ENCODE peak calls at places on chromosomes 6 and 20, in nine cellular contexts. E is colonic mucosa, P is NB4, H is NCI-H2081, N is small intestine, J is stomach, R is Panc1, A is NCI-H1694, M is cardiac septum. F is an unnamed sample.

GRCh38 chr6:7737867-7738266 is 12.0 kb downstream of the BMP6 start:
- DNase-seq in E (no peak), P (no peak), H (no peak), N (no peak), J (no peak), R (no peak), A (no peak), M (no peak), F (no peak)

GRCh38 chr6:38495511-38495910 is 144.2 kb downstream of the BTBD9 start:
- DNase-seq in E (no peak), P (no peak), H (no peak), N (no peak), J (no peak), R (no peak), A (no peak), M (no peak), F (no peak)

GRCh38 chr6:140747114-140747513 is 1372.7 kb upstream of the CITED2 start:
- DNase-seq in E (no peak), P (no peak), H (no peak), N (no peak), J (no peak), R (no peak), A (no peak), M (no peak), F (no peak)

GRCh38 chr20:63314566-63315239 is 21.7 kb downstream of the COL20A1 start:
- DNase-seq in E (no peak), P (no peak), H (no peak), N (no peak), J (no peak), R (no peak), A (no peak), M (peak; percentile 68), F (no peak)

GRCh38 chr6:53723331-53723730 is 57.8 kb upstream of the KLHL31 start:
- DNase-seq in E (no peak), P (no peak), H (no peak), N (no peak), J (no peak), R (no peak), A (no peak), M (no peak), F (no peak)

GRCh38 chr20:32111763-32112162 is 2.2 kb downstream of the TM9SF4 start:
- DNase-seq in E (peak; percentile 20), P (no peak), H (no peak), N (peak; percentile 50), J (no peak), R (no peak), A (no peak), M (no peak), F (no peak)

GRCh38 chr6:1832844-1833787 is 223.4 kb downstream of the FOXC1 start:
- DNase-seq in E (peak; percentile 71), P (no peak), H (peak; percentile 58), N (peak; percentile 61), J (peak; percentile 57), R (no peak), A (no peak), M (no peak), F (no peak)

GRCh38 chr20:33899106-33899505 is 88.0 kb downstream of the CHMP4B start:
- DNase-seq in E (no peak), P (no peak), H (no peak), N (no peak), J (no peak), R (no peak), A (no peak), M (no peak), F (no peak)

GRCh38 chr20:46826343-46826984 is 68.2 kb upstream of the EYA2 start:
- DNase-seq in E (no peak), P (no peak), H (no peak), N (no peak), J (no peak), R (no peak), A (no peak), M (no peak), F (no peak)

GRCh38 chr6:149995235-149995750 is 30.0 kb downstream of the RAET1L start:
- DNase-seq in E (no peak), P (no peak), H (no peak), N (no peak), J (no peak), R (no peak), A (no peak), M (no peak), F (no peak)

GRCh38 chr6:82045965-82046756 is 201.4 kb downstream of the IBTK start:
- DNase-seq in E (no peak), P (no peak), H (no peak), N (no peak), J (no peak), R (no peak), A (no peak), M (no peak), F (no peak)

GRCh38 chr20:34190679-34191090 is 50.5 kb upstream of the ASIP start:
- DNase-seq in E (peak; percentile 49), P (peak; percentile 74), H (peak; percentile 67), N (peak; percentile 73), J (peak; percentile 68), R (peak; percentile 38), A (peak; percentile 55), M (no peak), F (peak; percentile 88)

GRCh38 chr6:17914651-17915050 is 72.8 kb downstream of the KIF13A start:
- DNase-seq in E (no peak), P (no peak), H (no peak), N (no peak), J (no peak), R (no peak), A (no peak), M (no peak), F (no peak)

GRCh38 chr20:3777726-3778629 is 3.3 kb downstream of the SPEF1 start:
- DNase-seq in E (peak; percentile 77), P (no peak), H (no peak), N (peak; percentile 30), J (peak; percentile 62), R (no peak), A (peak; percentile 53), M (peak; percentile 90), F (peak; percentile 69)

GRCh38 chr20:34111057-34111711 is 859 bp downstream of the EIF2S2 start:
- DNase-seq in E (peak; percentile 31), P (peak; percentile 74), H (no peak), N (peak; percentile 48), J (no peak), R (no peak), A (no peak), M (no peak), F (peak; percentile 40)

GRCh38 chr6:121780325-121781313 is 345.2 kb downstream of the GJA1 start:
- DNase-seq in E (peak; percentile 22), P (peak; percentile 47), H (no peak), N (no peak), J (no peak), R (no peak), A (no peak), M (peak; percentile 81), F (peak; percentile 12)

GRCh38 chr20:31537859-31538245 is 23.6 kb downstream of the HM13 start:
- DNase-seq in E (no peak), P (no peak), H (no peak), N (no peak), J (no peak), R (no peak), A (no peak), M (no peak), F (no peak)

GRCh38 chr6:105779113-105779512 is 307.0 kb upstream of the PRDM1 start:
- DNase-seq in E (no peak), P (no peak), H (no peak), N (no peak), J (no peak), R (no peak), A (no peak), M (no peak), F (no peak)

GRCh38 chr6:159065091-159065490 is 20.3 kb upstream of the TAGAP start:
- DNase-seq in E (no peak), P (no peak), H (no peak), N (no peak), J (no peak), R (no peak), A (no peak), M (no peak), F (no peak)

GRCh38 chr6:43951063-43951755 is 176.0 kb downstream of the MRPL14 start:
- DNase-seq in E (peak; percentile 75), P (peak; percentile 92), H (no peak), N (peak; percentile 74), J (peak; percentile 87), R (no peak), A (no peak), M (peak; percentile 79), F (peak; percentile 85)

GRCh38 chr6:21914121-21914973 is 320.8 kb downstream of the SOX4 start:
- DNase-seq in E (peak; percentile 57), P (no peak), H (no peak), N (peak; percentile 65), J (peak; percentile 91), R (no peak), A (no peak), M (no peak), F (peak; percentile 51)

GRCh38 chr6:63634630-63635029 is 972 bp upstream of the PHF3 start:
- DNase-seq in E (no peak), P (no peak), H (no peak), N (no peak), J (no peak), R (no peak), A (no peak), M (no peak), F (peak; percentile 12)

GRCh38 chr6:42142118-42142835 is at the start of gene C6orf132:
- DNase-seq in E (peak; percentile 86), P (no peak), H (peak; percentile 2), N (peak; percentile 86), J (peak; percentile 91), R (no peak), A (no peak), M (no peak), F (peak; percentile 86)

GRCh38 chr6:45692021-45692420 is 314.3 kb upstream of the SUPT3H start:
- DNase-seq in E (no peak), P (no peak), H (no peak), N (no peak), J (no peak), R (no peak), A (no peak), M (no peak), F (no peak)

GRCh38 chr6:164690702-164691500 is 618.5 kb downstream of the C6orf118 start:
- DNase-seq in E (no peak), P (no peak), H (no peak), N (no peak), J (no peak), R (no peak), A (no peak), M (no peak), F (no peak)

GRCh38 chr6:109358204-109358603 is 24.1 kb downstream of the CD164 start:
- DNase-seq in E (no peak), P (no peak), H (no peak), N (no peak), J (no peak), R (no peak), A (no peak), M (no peak), F (no peak)

GRCh38 chr6:71457883-71458282 is 169.3 kb downstream of the OGFRL1 start:
- DNase-seq in E (no peak), P (no peak), H (no peak), N (no peak), J (no peak), R (no peak), A (peak; percentile 68), M (no peak), F (no peak)

GRCh38 chr6:56364482-56365313 is 117.3 kb upstream of the COL21A1 start:
- DNase-seq in E (no peak), P (no peak), H (no peak), N (no peak), J (no peak), R (no peak), A (no peak), M (no peak), F (no peak)

GRCh38 chr6:136525586-136526195 is 24.5 kb downstream of the MAP7 start:
- DNase-seq in E (no peak), P (no peak), H (no peak), N (no peak), J (no peak), R (no peak), A (no peak), M (no peak), F (no peak)

GRCh38 chr6:109447087-109447486 is 6.6 kb downstream of the SMPD2 start:
- DNase-seq in E (no peak), P (no peak), H (no peak), N (no peak), J (no peak), R (no peak), A (no peak), M (no peak), F (no peak)

GRCh38 chr6:131657630-131658111 is 20.6 kb downstream of the ENPP3 start:
- DNase-seq in E (no peak), P (peak; percentile 68), H (no peak), N (no peak), J (no peak), R (no peak), A (no peak), M (no peak), F (no peak)